ENCODE peak calls at places on chromosome 3, in five cellular contexts. U is body of pancreas, K is left ventricle myocardium inferior, G is OCI-LY7, R is AG10803. S is an unnamed sample.

GRCh38 chr3:187290561-187290960 is 976 bp downstream of the MASP1 start:
- DNase-seq in U (no peak), G (no peak), R (peak), K (no peak), S (no peak)

GRCh38 chr3:194282436-194283122 is 68.5 kb downstream of the CPN2 start:
- DNase-seq in U (no peak), R (no peak), G (no peak), K (no peak), S (no peak)

GRCh38 chr3:129383292-129383860 is 45.1 kb downstream of the EFCAB12 start:
- DNase-seq in G (peak), R (peak), U (peak), K (peak), S (peak)

GRCh38 chr3:39255503-39256325 is 24.1 kb downstream of the CX3CR1 start:
- DNase-seq in R (no peak), K (no peak), G (peak), U (no peak), S (no peak)

GRCh38 chr3:118942651-118943050 is 92.0 kb downstream of the IGSF11 start:
- DNase-seq in G (no peak), K (no peak), R (no peak), U (no peak), S (no peak)

GRCh38 chr3:52090131-52090548 is 33.8 kb upstream of the DUSP7 start:
- DNase-seq in U (no peak), G (no peak), R (peak), K (no peak), S (peak)

GRCh38 chr3:124593442-124593829 is 136.8 kb upstream of the UMPS start:
- DNase-seq in K (no peak), U (no peak), G (no peak), R (no peak), S (no peak)

GRCh38 chr3:127226946-127227842 is 34.3 kb downstream of the PRR23E start:
- DNase-seq in K (no peak), U (no peak), R (peak), G (no peak), S (no peak)

GRCh38 chr3:30966896-30967295 is 72.4 kb upstream of the GADL1 start:
- DNase-seq in U (no peak), R (no peak), K (no peak), G (no peak), S (no peak)

DNA sequence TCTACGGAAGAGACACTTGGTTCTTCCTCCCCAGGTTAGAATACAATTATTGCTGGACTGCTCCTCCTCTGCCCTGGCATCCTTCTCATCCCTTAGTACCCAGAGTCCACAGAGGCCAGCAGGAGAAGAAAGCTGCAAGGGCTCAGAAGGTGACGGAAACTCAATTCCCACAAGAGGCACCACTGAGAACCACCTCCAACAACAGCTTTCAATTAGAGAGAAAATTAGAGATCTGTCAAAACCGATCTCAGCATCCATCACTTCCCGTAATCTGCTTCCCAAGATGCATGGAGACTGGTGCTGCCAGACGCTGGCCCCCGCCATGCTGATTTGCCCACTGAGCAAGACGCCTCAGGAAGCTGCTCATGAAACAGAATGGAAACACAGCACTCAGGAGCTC is 135.0 kb upstream of the PRICKLE2 start:
- DNase-seq in R (no peak), K (no peak), U (no peak), G (no peak), S (no peak)
- TF ChIP-seq CTCF in R (no peak), K (no peak), U (no peak), G (no peak), S (no peak)

GRCh38 chr3:17122758-17123157 is 238.0 kb downstream of the PLCL2 start:
- DNase-seq in R (no peak), U (no peak), G (no peak), K (no peak), S (no peak)

GRCh38 chr3:17116007-17116659 is 231.4 kb downstream of the PLCL2 start:
- DNase-seq in U (no peak), K (no peak), G (no peak), R (no peak), S (no peak)

GRCh38 chr3:17119198-17120072 is 234.7 kb downstream of the PLCL2 start:
- DNase-seq in K (no peak), G (no peak), U (no peak), R (no peak), S (no peak)

GRCh38 chr3:17118771-17119170 is 234.0 kb downstream of the PLCL2 start:
- DNase-seq in U (no peak), K (no peak), G (no peak), R (no peak), S (no peak)

DNA sequence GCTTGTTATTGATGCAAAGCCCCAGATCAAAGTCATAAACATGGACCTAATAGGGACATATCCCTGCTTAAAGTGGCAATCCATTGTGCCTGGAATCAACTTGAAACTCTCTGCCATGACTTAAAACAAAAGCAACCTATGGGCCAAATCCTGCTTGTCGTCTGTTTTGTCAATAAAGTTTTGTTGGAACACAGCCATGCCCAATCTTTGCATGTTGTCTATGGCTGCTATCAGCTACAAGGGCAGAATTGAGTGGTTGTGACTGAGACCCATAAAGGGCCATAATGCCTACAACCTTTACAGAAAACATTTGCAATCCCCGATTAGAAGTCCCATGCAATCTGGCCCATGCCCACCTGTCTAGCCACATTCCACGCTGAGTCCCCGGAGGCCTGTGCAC is 235.4 kb downstream of the PLCL2 start:
- DNase-seq in K (no peak), U (no peak), G (no peak), R (no peak), S (no peak)
- H3K4me3 ChIP-seq in K (no peak), U (no peak), G (no peak), R (no peak), S (no peak)

GRCh38 chr3:66372681-66373350 is 128.0 kb downstream of the LRIG1 start:
- DNase-seq in G (peak), R (no peak), U (peak), K (peak), S (peak)
- TF ChIP-seq CTCF in G (peak), R (peak), U (no peak), K (peak), S (peak)

DNA sequence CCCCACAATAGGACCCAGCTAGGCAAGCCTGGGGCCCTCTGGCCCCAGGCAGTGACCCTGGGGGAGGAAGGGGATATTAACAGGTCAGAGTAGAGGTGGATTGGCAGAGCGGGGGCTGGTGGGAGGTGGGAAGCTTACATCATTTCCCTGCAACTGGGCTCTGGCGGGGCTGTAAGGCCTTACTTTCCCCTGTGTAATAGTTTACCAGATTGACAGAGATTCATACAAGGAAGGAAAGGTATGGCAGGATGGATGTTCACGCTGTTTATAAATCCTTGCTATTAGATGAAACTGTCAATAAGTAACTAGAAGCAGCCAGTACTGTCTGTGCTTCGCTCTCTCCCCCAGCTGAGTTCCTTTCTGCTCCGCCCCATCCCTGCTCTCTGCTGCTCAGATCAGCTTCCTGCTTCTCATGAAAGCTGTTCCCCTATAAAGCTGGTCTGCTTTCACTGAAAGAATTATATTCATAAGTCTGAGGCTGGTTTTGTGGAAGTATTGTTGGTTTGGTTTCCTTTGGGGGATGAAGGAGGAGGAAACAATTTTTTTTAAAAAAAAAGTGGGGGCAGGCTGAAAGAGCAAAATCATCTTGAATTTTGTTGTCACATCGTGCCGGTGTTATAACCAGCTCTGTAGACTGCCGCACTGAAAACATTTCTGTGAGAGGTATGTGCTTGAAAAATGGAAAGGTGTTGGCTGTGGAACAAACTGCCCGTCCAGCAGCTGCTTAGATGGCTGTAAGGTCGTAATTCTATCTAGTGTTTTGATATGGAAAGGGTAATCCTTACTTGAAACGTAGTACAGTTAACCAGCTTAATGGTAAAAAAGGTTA is 76.4 kb downstream of the BBX start:
- DNase-seq in G (peak), K (peak), U (no peak), R (peak), S (peak)
- H3K4me3 ChIP-seq in G (peak), K (peak), U (no peak), R (peak), S (peak)

DNA sequence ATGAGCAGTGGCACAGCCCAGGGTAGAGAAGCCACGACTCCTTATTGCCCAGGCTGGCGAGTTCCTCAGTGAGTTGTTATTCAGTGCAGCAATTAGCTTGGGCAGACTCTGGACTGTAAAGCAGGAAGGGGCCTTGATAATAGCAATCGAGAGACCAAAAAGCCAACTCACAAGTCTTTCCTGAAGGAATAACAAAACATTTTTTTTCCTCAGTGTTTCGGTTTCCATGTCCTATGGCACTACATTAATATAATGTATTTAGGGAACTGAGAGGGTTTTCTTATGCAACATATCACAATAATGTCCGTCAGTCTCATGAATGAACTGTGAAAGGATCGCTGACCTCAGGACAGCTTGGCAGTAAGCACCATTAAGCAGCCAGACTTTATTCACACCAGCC is 248.9 kb upstream of the TBL1XR1 start:
- DNase-seq in R (no peak), U (no peak), G (no peak), K (no peak), S (no peak)
- TF ChIP-seq CTCF in R (no peak), U (no peak), G (no peak), K (no peak), S (no peak)

GRCh38 chr3:117399311-117400068 is 689.9 kb downstream of the TUSC7 start:
- DNase-seq in U (no peak), R (peak), K (no peak), G (no peak), S (peak)
- H3K4me3 ChIP-seq in U (no peak), R (peak), K (no peak), G (no peak), S (no peak)

S was measured in fibroblast of the aortic adventitia.